ENCODE peak calls at places on chromosomes 1 and 21, in five cellular contexts. G is HCEC 1CT, Y is A172, I is WERI-Rb-1, T is tibial nerve. U is an unnamed sample.

GRCh38 chr1:119724611-119725218 is 13.0 kb downstream of the PHGDH start:
- DNase-seq in G (no peak), Y (no peak), I (no peak), T (no peak), U (no peak)

GRCh38 chr1:219298581-219299148 is 125.0 kb downstream of the LYPLAL1 start:
- DNase-seq in G (no peak), Y (peak; percentile 88), I (no peak), T (no peak), U (no peak)

GRCh38 chr1:115452600-115453329 is 114.7 kb upstream of the NGF start:
- DNase-seq in G (peak; percentile 58), Y (no peak), I (no peak), T (no peak), U (no peak)

GRCh38 chr1:42756956-42757891 is 9.6 kb downstream of the P3H1 start:
- DNase-seq in G (peak; percentile 62), Y (peak; percentile 58), I (peak; percentile 63), T (peak; percentile 15), U (peak; percentile 83)

GRCh38 chr1:110596312-110596711 is 9.8 kb downstream of the KCNA2 start:
- DNase-seq in G (no peak), Y (no peak), I (no peak), T (no peak), U (no peak)

GRCh38 chr1:21317690-21318043 is 27.4 kb upstream of the ECE1 start:
- DNase-seq in G (no peak), Y (no peak), I (no peak), T (no peak), U (no peak)

GRCh38 chr1:164510435-164510834 is 48.5 kb upstream of the PBX1 start:
- DNase-seq in G (peak; percentile 10), Y (no peak), I (no peak), T (no peak), U (no peak)

GRCh38 chr1:86741947-86742572 is 37.7 kb downstream of the SH3GLB1 start:
- DNase-seq in G (peak; percentile 47), Y (peak; percentile 1), I (no peak), T (peak; percentile 27), U (peak; percentile 39)

GRCh38 chr1:39409055-39409816 is 82.2 kb upstream of the BMP8A start:
- DNase-seq in G (peak; percentile 78), Y (no peak), I (no peak), T (peak; percentile 57), U (peak; percentile 73)

GRCh38 chr1:6241887-6242740 is 1.9 kb upstream of the HES3 start:
- DNase-seq in G (no peak), Y (no peak), I (no peak), T (no peak), U (no peak)

GRCh38 chr1:164725401-164725800 is 166.4 kb downstream of the PBX1 start:
- DNase-seq in G (no peak), Y (no peak), I (no peak), T (no peak), U (no peak)

GRCh38 chr1:229042482-229042881 is 228.4 kb upstream of the RAB4A start:
- DNase-seq in G (no peak), Y (no peak), I (no peak), T (no peak), U (no peak)

GRCh38 chr1:155978325-155978972 is at the start of gene ARHGEF2:
- DNase-seq in G (peak; percentile 73), Y (peak; percentile 82), I (peak; percentile 92), T (peak; percentile 77), U (peak; percentile 89)

GRCh38 chr1:230231739-230232075 is 164.7 kb downstream of the GALNT2 start:
- DNase-seq in G (peak; percentile 7), Y (no peak), I (no peak), T (peak; percentile 61), U (no peak)

GRCh38 chr21:33670076-33670475 is 27.8 kb downstream of the ITSN1 start:
- DNase-seq in G (no peak), Y (no peak), I (no peak), T (no peak), U (no peak)

GRCh38 chr1:247386695-247387094 is 29.3 kb upstream of the NLRP3 start:
- DNase-seq in G (peak; percentile 11), Y (peak; percentile 79), I (no peak), T (no peak), U (peak; percentile 76)

GRCh38 chr1:43879414-43879813 is 54.2 kb upstream of the ARTN start:
- DNase-seq in G (peak; percentile 40), Y (peak; percentile 73), I (no peak), T (no peak), U (no peak)

GRCh38 chr1:205913451-205914204 is 29.6 kb downstream of the SLC26A9 start:
- DNase-seq in G (no peak), Y (peak; percentile 46), I (no peak), T (no peak), U (no peak)

GRCh38 chr1:78836736-78837135 is 169.8 kb downstream of the ADGRL4 start:
- DNase-seq in G (peak; percentile 23), Y (no peak), I (no peak), T (no peak), U (no peak)

GRCh38 chr1:25030674-25031589 is 100.9 kb upstream of the RUNX3 start:
- DNase-seq in G (peak; percentile 20), Y (peak; percentile 44), I (no peak), T (no peak), U (no peak)

GRCh38 chr1:29749021-29749420 is 512.7 kb downstream of the PTPRU start:
- DNase-seq in G (no peak), Y (no peak), I (peak; percentile 2), T (no peak), U (no peak)

GRCh38 chr1:154422521-154422920 is 17.4 kb downstream of the IL6R start:
- DNase-seq in G (no peak), Y (no peak), I (no peak), T (no peak), U (no peak)

GRCh38 chr1:12457771-12458170 is 160.2 kb downstream of the DHRS3 start:
- DNase-seq in G (peak; percentile 16), Y (no peak), I (no peak), T (no peak), U (no peak)

GRCh38 chr1:92065042-92065441 is 10.2 kb downstream of the SETSIP start:
- DNase-seq in G (no peak), Y (no peak), I (no peak), T (no peak), U (peak; percentile 40)

GRCh38 chr1:208207388-208208131 is 36.6 kb downstream of the PLXNA2 start:
- DNase-seq in G (peak; percentile 90), Y (peak; percentile 97), I (no peak), T (peak; percentile 23), U (no peak)

GRCh38 chr1:156957634-156958033 is 37.2 kb downstream of the LRRC71 start:
- DNase-seq in G (no peak), Y (no peak), I (no peak), T (no peak), U (no peak)

GRCh38 chr1:224726783-224727182 is 110.7 kb downstream of the CNIH3 start:
- DNase-seq in G (peak; percentile 95), Y (peak; percentile 92), I (no peak), T (peak; percentile 70), U (peak; percentile 48)

GRCh38 chr1:13901041-13901440 is 201.1 kb downstream of the PRDM2 start:
- DNase-seq in G (no peak), Y (no peak), I (no peak), T (peak; percentile 63), U (no peak)

GRCh38 chr1:59178339-59178744 is 118.6 kb upstream of the FGGY start:
- DNase-seq in G (peak; percentile 44), Y (no peak), I (no peak), T (peak; percentile 60), U (no peak)

U was measured in RKO.